ENCODE peak calls at places on chromosome 15, in eight cellular contexts. O is fibroblast of lung, S is right atrium auricular region, Q is transverse colon, P is PC-3, Y is HCT116, W is lower lobe of right lung, R is GM23248. K is an unnamed sample.

GRCh38 chr15:38631126-38632075 is 66.8 kb upstream of the RASGRP1 start:
- DNase-seq in R (no peak), S (no peak), Y (no peak), P (no peak), O (no peak), W (no peak), Q (no peak), K (no peak)

GRCh38 chr15:37536967-37537624 is 397.3 kb upstream of the TMCO5A start:
- DNase-seq in Q (no peak), R (no peak), S (no peak), O (no peak), W (no peak), Y (no peak), P (peak; percentile 48), K (no peak)

GRCh38 chr15:71685420-71685993 is 124.8 kb upstream of the NR2E3 start:
- DNase-seq in W (no peak), R (peak; percentile 36), Y (no peak), Q (no peak), O (no peak), P (peak; percentile 18), S (no peak), K (no peak)

GRCh38 chr15:26972636-26973035 is 1.7 kb downstream of the GABRG3 start:
- DNase-seq in S (no peak), R (peak; percentile 15), P (no peak), W (no peak), Y (no peak), O (no peak), Q (no peak), K (no peak)

GRCh38 chr15:26872206-26872605 is 5.3 kb downstream of the GABRA5 start:
- DNase-seq in R (no peak), Y (no peak), P (no peak), O (no peak), S (no peak), W (no peak), Q (no peak), K (no peak)

GRCh38 chr15:48634934-48635333 is 10.6 kb downstream of the FBN1 start:
- DNase-seq in P (peak; percentile 16), W (no peak), Q (no peak), Y (no peak), O (peak; percentile 60), S (no peak), R (peak; percentile 43), K (no peak)

GRCh38 chr15:81001180-81002003 is 669 bp downstream of the TLNRD1 start:
- DNase-seq in P (peak; percentile 50), S (peak; percentile 75), Q (peak; percentile 73), Y (no peak), R (peak; percentile 89), O (peak; percentile 41), W (peak; percentile 77), K (peak; percentile 73)

GRCh38 chr15:58805095-58805494 is 34.0 kb downstream of the MINDY2 start:
- DNase-seq in Y (no peak), S (no peak), W (no peak), R (peak; percentile 8), P (no peak), Q (no peak), O (peak; percentile 72), K (no peak)

GRCh38 chr15:78241017-78241416 is 6.7 kb upstream of the ACSBG1 start:
- DNase-seq in R (peak; percentile 79), Y (peak; percentile 63), S (peak; percentile 87), P (peak; percentile 81), W (peak; percentile 87), Q (peak; percentile 91), O (peak; percentile 72), K (peak; percentile 86)

GRCh38 chr15:40274350-40275274 is 8.3 kb downstream of the ANKRD63 start:
- DNase-seq in O (peak; percentile 87), Y (peak; percentile 56), R (peak; percentile 89), S (peak; percentile 83), W (peak; percentile 85), P (peak; percentile 88), Q (peak; percentile 86), K (peak; percentile 71)

GRCh38 chr15:52005748-52006701 is 13.0 kb upstream of the MAPK6 start:
- DNase-seq in Y (no peak), Q (no peak), S (no peak), P (peak; percentile 62), W (no peak), R (peak; percentile 81), O (peak; percentile 27), K (no peak)

GRCh38 chr15:29787767-29788166 is 34.5 kb downstream of the TJP1 start:
- DNase-seq in S (no peak), W (no peak), Q (no peak), O (no peak), Y (no peak), R (no peak), P (no peak), K (no peak)

GRCh38 chr15:52006702-52007340 is 12.2 kb upstream of the MAPK6 start:
- DNase-seq in O (no peak), W (peak; percentile 62), Y (no peak), S (no peak), R (no peak), Q (no peak), P (no peak), K (no peak)

GRCh38 chr15:75348034-75348562 is 1.3 kb downstream of the NEIL1 start:
- DNase-seq in W (peak; percentile 51), S (no peak), Y (no peak), O (no peak), P (no peak), R (peak; percentile 44), Q (no peak), K (no peak)

GRCh38 chr15:97728791-97729190 is 231.7 kb upstream of the ARRDC4 start:
- DNase-seq in R (no peak), Y (no peak), W (no peak), Q (peak; percentile 14), P (no peak), O (no peak), S (no peak), K (peak; percentile 19)

GRCh38 chr15:68469162-68470048 is 37.4 kb upstream of the ITGA11 start:
- DNase-seq in P (peak; percentile 67), S (no peak), O (peak; percentile 4), Y (no peak), Q (no peak), W (no peak), R (no peak), K (no peak)

DNA sequence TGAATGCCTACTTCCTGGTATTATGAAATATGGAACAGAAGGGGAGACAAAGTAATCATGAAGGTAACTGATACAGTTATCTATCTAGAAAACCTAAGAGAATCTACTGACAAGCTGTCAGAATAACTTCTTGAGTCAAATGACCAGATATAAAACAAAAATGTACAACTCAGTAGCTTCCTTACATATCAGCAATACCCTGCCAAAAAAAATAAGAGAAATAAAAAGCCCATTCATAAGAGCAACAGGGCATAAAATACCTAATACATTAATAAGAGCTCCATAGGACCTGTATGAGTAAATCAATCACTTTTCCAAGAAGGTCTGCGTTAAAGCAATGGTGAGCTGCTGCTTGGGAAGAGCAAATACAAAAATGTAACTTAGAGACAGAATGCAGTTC is 10.6 kb downstream of the EHD4 start:
- DNase-seq in S (no peak), Q (no peak), R (no peak), W (no peak), Y (no peak), O (no peak), P (no peak), K (no peak)
- H3K4me1 ChIP-seq in S (peaks cover 45% of the 10 kb centered on the region), Q (no peaks in the 10 kb centered on the region), R (no peaks in the 10 kb centered on the region), W (peaks cover 45% of the 10 kb centered on the region), Y (peaks cover 9% of the 10 kb centered on the region), O (peaks cover 3% of the 10 kb centered on the region), P (peaks cover 32% of the 10 kb centered on the region), K (peaks cover 95% of the 10 kb centered on the region)

GRCh38 chr15:67079361-67079760 is 14.0 kb downstream of the SMAD3 start:
- DNase-seq in P (no peak), O (no peak), W (no peak), S (no peak), Q (no peak), R (peak; percentile 57), Y (no peak), K (no peak)
- H3K4me1 ChIP-seq in P (peaks cover 81% of the 10 kb centered on the region), O (peaks cover 73% of the 10 kb centered on the region), W (peaks cover 98% of the 10 kb centered on the region), S (peaks cover 92% of the 10 kb centered on the region), Q (peaks cover 53% of the 10 kb centered on the region), R (peaks cover 71% of the 10 kb centered on the region), Y (peaks cover 96% of the 10 kb centered on the region), K (peaks cover 92% of the 10 kb centered on the region)

GRCh38 chr15:90396321-90396720 is 8.3 kb downstream of the IQGAP1 start:
- DNase-seq in P (no peak), R (no peak), Y (no peak), O (no peak), Q (no peak), W (no peak), S (no peak), K (no peak)
- H3K4me1 ChIP-seq in P (peaks cover 23% of the 10 kb centered on the region), R (peaks cover 15% of the 10 kb centered on the region), Y (peaks cover 37% of the 10 kb centered on the region), O (peaks cover 11% of the 10 kb centered on the region), Q (peaks cover 27% of the 10 kb centered on the region), W (peaks cover 94% of the 10 kb centered on the region), S (peaks cover 74% of the 10 kb centered on the region), K (peaks cover 95% of the 10 kb centered on the region)

DNA sequence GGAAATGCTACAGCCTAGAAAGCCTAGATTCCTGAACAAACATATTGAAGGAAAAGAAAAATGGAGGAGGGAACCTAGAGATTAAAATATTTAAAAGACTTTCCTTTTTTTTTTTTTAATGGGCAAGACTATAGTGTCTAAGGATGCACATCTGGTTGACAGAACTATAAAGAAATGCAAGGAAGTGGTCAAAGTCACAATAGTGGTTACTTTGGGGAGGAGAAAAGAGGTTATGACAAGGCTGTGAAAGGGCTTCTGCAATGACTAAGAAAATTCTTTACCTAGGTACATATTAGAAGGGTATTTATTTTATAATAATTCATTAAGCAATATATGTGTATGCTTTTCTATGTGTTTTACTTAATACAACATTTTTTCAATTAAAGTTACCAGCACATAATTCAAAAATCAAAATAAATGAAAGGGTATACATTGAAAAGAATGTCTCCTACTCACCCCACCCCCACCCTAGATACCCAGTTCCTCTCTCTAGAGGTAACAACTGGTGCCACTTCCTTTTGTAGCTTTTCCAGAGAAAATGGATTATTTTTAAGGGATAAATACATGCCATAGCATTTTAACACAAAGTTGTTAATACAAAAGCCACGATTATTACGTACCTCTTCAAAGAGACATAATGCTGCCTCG is 70.1 kb downstream of the HERC1 start:
- DNase-seq in S (no peak), O (no peak), W (no peak), P (peak; percentile 55), Q (no peak), Y (no peak), R (peak; percentile 54), K (no peak)
- H3K4me1 ChIP-seq in S (peaks cover 36% of the 10 kb centered on the region), O (no peaks in the 10 kb centered on the region), W (peaks cover 18% of the 10 kb centered on the region), P (peaks cover 7% of the 10 kb centered on the region), Q (no peaks in the 10 kb centered on the region), Y (no peaks in the 10 kb centered on the region), R (peaks cover 10% of the 10 kb centered on the region), K (peaks cover 73% of the 10 kb centered on the region)

GRCh38 chr15:91308855-91309254 is 208.8 kb downstream of the SV2B start:
- DNase-seq in R (no peak), Y (no peak), Q (no peak), W (no peak), S (no peak), P (no peak), O (no peak), K (no peak)
- H3K4me1 ChIP-seq in R (no peaks in the 10 kb centered on the region), Y (no peaks in the 10 kb centered on the region), Q (no peaks in the 10 kb centered on the region), W (no peaks in the 10 kb centered on the region), S (no peaks in the 10 kb centered on the region), P (no peaks in the 10 kb centered on the region), O (no peaks in the 10 kb centered on the region), K (peaks cover 6% of the 10 kb centered on the region)

GRCh38 chr15:92914768-92915221 is 14.7 kb downstream of the CHD2 start:
- DNase-seq in Q (no peak), Y (no peak), P (peak; percentile 41), S (no peak), R (no peak), O (no peak), W (no peak), K (no peak)
- H3K4me1 ChIP-seq in Q (peaks cover 20% of the 10 kb centered on the region), Y (peaks cover 90% of the 10 kb centered on the region), P (peaks cover 56% of the 10 kb centered on the region), S (peaks cover 94% of the 10 kb centered on the region), R (peaks cover 65% of the 10 kb centered on the region), O (peaks cover 9% of the 10 kb centered on the region), W (peaks cover 97% of the 10 kb centered on the region), K (peaks cover 94% of the 10 kb centered on the region)

K was measured in left ventricle myocardium inferior.